ENCODE peak calls at places on chromosome 19, in six cellular contexts. One of them, this sample, is unnamed.

GRCh38 chr19:36032251-36033104 is at the start of gene CLIP3:
- DNase-seq in T-helper 17 cell: peak
- DNase-seq in glutamatergic neuron: peak
- DNase-seq in iPS-NIHi11: peak
- DNase-seq in EL: peak
- DNase-seq in T1000: peak
- DNase-seq in this sample: no peak

GRCh38 chr19:862529-863304 is 3.3 kb downstream of the CFD start:
- DNase-seq in glutamatergic neuron: peak
- DNase-seq in iPS-NIHi11: peak
- DNase-seq in T-helper 17 cell: peak
- DNase-seq in EL: peak
- DNase-seq in T1000: no peak
- DNase-seq in this sample: peak

GRCh38 chr19:6047741-6048231 is 62.5 kb downstream of the RFX2 start:
- DNase-seq in EL: peak
- DNase-seq in T1000: no peak
- DNase-seq in T-helper 17 cell: no peak
- DNase-seq in iPS-NIHi11: peak
- DNase-seq in glutamatergic neuron: peak
- DNase-seq in this sample: no peak

GRCh38 chr19:23699521-23699860 is 12.5 kb upstream of the ZNF675 start:
- DNase-seq in T1000: no peak
- DNase-seq in T-helper 17 cell: no peak
- DNase-seq in EL: peak
- DNase-seq in glutamatergic neuron: no peak
- DNase-seq in iPS-NIHi11: no peak
- DNase-seq in this sample: no peak

GRCh38 chr19:6509118-6509971 is 7.2 kb upstream of the TUBB4A start:
- DNase-seq in T-helper 17 cell: no peak
- DNase-seq in EL: no peak
- DNase-seq in glutamatergic neuron: no peak
- DNase-seq in iPS-NIHi11: no peak
- DNase-seq in T1000: no peak
- DNase-seq in this sample: peak

GRCh38 chr19:45439569-45440258 is 16.0 kb upstream of the ERCC1 start:
- DNase-seq in EL: peak
- DNase-seq in iPS-NIHi11: peak
- DNase-seq in glutamatergic neuron: peak
- DNase-seq in T-helper 17 cell: peak
- DNase-seq in T1000: peak
- DNase-seq in this sample: peak

GRCh38 chr19:9406798-9407352 is 28.5 kb downstream of the ZNF266 start:
- DNase-seq in glutamatergic neuron: no peak
- DNase-seq in T-helper 17 cell: peak
- DNase-seq in T1000: peak
- DNase-seq in EL: peak
- DNase-seq in iPS-NIHi11: peak
- DNase-seq in this sample: peak

GRCh38 chr19:55156202-55157063 is 1.1 kb downstream of the TNNI3 start:
- DNase-seq in T-helper 17 cell: no peak
- DNase-seq in EL: peak
- DNase-seq in T1000: no peak
- DNase-seq in iPS-NIHi11: peak
- DNase-seq in glutamatergic neuron: peak
- DNase-seq in this sample: peak

GRCh38 chr19:44648536-44649370 is 5.0 kb downstream of the PVR start:
- DNase-seq in T-helper 17 cell: no peak
- DNase-seq in glutamatergic neuron: no peak
- DNase-seq in T1000: no peak
- DNase-seq in iPS-NIHi11: no peak
- DNase-seq in EL: peak
- DNase-seq in this sample: no peak

GRCh38 chr19:55519461-55520311 is 17.2 kb downstream of the SBK2 start:
- DNase-seq in T1000: no peak
- DNase-seq in T-helper 17 cell: no peak
- DNase-seq in iPS-NIHi11: no peak
- DNase-seq in glutamatergic neuron: no peak
- DNase-seq in EL: peak
- DNase-seq in this sample: no peak

GRCh38 chr19:50838239-50838638 is 4.9 kb upstream of the KLK15 start:
- DNase-seq in glutamatergic neuron: no peak
- DNase-seq in T-helper 17 cell: no peak
- DNase-seq in iPS-NIHi11: peak
- DNase-seq in EL: no peak
- DNase-seq in T1000: no peak
- DNase-seq in this sample: no peak

GRCh38 chr19:33902802-33903488 is 106.3 kb downstream of the KCTD15 start:
- DNase-seq in T1000: no peak
- DNase-seq in EL: no peak
- DNase-seq in T-helper 17 cell: no peak
- DNase-seq in iPS-NIHi11: no peak
- DNase-seq in glutamatergic neuron: no peak
- DNase-seq in this sample: no peak

GRCh38 chr19:4692275-4693077 is 22.3 kb upstream of the MYDGF start:
- DNase-seq in T1000: no peak
- DNase-seq in iPS-NIHi11: no peak
- DNase-seq in glutamatergic neuron: peak
- DNase-seq in EL: no peak
- DNase-seq in T-helper 17 cell: no peak
- DNase-seq in this sample: no peak

GRCh38 chr19:461664-462551 is 1.1 kb upstream of the SHC2 start:
- DNase-seq in iPS-NIHi11: peak
- DNase-seq in T1000: no peak
- DNase-seq in T-helper 17 cell: no peak
- DNase-seq in glutamatergic neuron: peak
- DNase-seq in EL: no peak
- DNase-seq in this sample: peak